ENCODE peak calls at places on chromosomes 6 and 20, in nine cellular contexts. M, G, A, S, N, L, H, C and Y are unnamed samples.

GRCh38 chr20:25148181-25148981 is 47.1 kb upstream of the ENTPD6 start:
- DNase-seq in C (peak), A (peak), L (no peak), S (no peak), G (peak), N (no peak), H (peak), M (no peak), Y (peak)

GRCh38 chr6:129717287-129717686 is 7.3 kb upstream of the ARHGAP18 start:
- DNase-seq in L (no peak), S (no peak), C (no peak), M (no peak), H (peak), G (no peak), A (peak), N (no peak), Y (peak)

GRCh38 chr6:44039191-44039719 is 88.0 kb downstream of the MRPL14 start:
- DNase-seq in L (no peak), H (no peak), C (no peak), M (no peak), S (no peak), N (no peak), G (no peak), A (no peak), Y (no peak)

GRCh38 chr6:169510871-169511270 is 191.0 kb downstream of the WDR27 start:
- DNase-seq in A (no peak), L (no peak), H (no peak), G (no peak), S (no peak), N (no peak), C (no peak), M (no peak), Y (peak)

GRCh38 chr20:62141397-62142251 is 1.6 kb downstream of the PSMA7 start:
- DNase-seq in G (no peak), A (peak), S (no peak), L (peak), C (no peak), M (peak), H (peak), N (no peak), Y (peak)

GRCh38 chr6:75546401-75546800 is 52.8 kb upstream of the FILIP1 start:
- DNase-seq in G (no peak), S (no peak), L (peak), H (peak), N (peak), M (peak), C (no peak), A (no peak), Y (peak)

GRCh38 chr6:140849441-140849840 is 1283.3 kb upstream of the GJE1 start:
- DNase-seq in G (no peak), N (no peak), C (no peak), H (no peak), A (no peak), S (no peak), L (no peak), M (no peak), Y (peak)

GRCh38 chr6:139508023-139508422 is 133.6 kb upstream of the CITED2 start:
- DNase-seq in H (no peak), L (no peak), M (no peak), A (no peak), S (no peak), C (no peak), N (no peak), G (no peak), Y (peak)

GRCh38 chr6:11039040-11039439 is 5.1 kb downstream of the ELOVL2 start:
- DNase-seq in M (no peak), H (no peak), S (no peak), G (no peak), C (no peak), N (no peak), A (no peak), L (no peak), Y (no peak)

GRCh38 chr6:170132561-170132991 is 158.3 kb downstream of the DLL1 start:
- DNase-seq in M (no peak), N (no peak), C (no peak), G (no peak), S (no peak), A (no peak), L (no peak), H (no peak), Y (no peak)

GRCh38 chr6:46305833-46306232 is 135.1 kb upstream of the ENPP5 start:
- DNase-seq in S (no peak), N (no peak), C (no peak), M (no peak), H (no peak), A (no peak), L (no peak), G (no peak), Y (no peak)

GRCh38 chr6:160137989-160138835 is 16.6 kb downstream of the SLC22A1 start:
- DNase-seq in G (no peak), M (peak), H (peak), L (peak), A (peak), N (peak), S (no peak), C (peak), Y (peak)

GRCh38 chr6:96899019-96899418 is 1.3 kb upstream of the NDUFAF4 start:
- DNase-seq in L (peak), S (no peak), H (peak), A (peak), N (peak), C (peak), M (peak), G (peak), Y (peak)

GRCh38 chr6:167235005-167235404 is 56.1 kb upstream of the UNC93A start:
- DNase-seq in H (no peak), N (no peak), G (no peak), L (no peak), C (no peak), S (no peak), A (no peak), M (no peak), Y (no peak)

GRCh38 chr6:112007254-112007653 is 46.6 kb upstream of the CCN6 start:
- DNase-seq in M (no peak), L (no peak), A (no peak), S (no peak), C (no peak), H (no peak), G (no peak), N (no peak), Y (no peak)

GRCh38 chr6:112008482-112008881 is 45.4 kb upstream of the CCN6 start:
- DNase-seq in G (no peak), A (no peak), L (no peak), N (no peak), S (no peak), M (no peak), H (no peak), C (no peak), Y (no peak)

GRCh38 chr6:112007805-112008204 is 46.1 kb upstream of the CCN6 start:
- DNase-seq in N (no peak), A (no peak), C (peak), S (no peak), L (no peak), M (no peak), G (no peak), H (no peak), Y (peak)

GRCh38 chr6:112013051-112013450 is 40.9 kb upstream of the CCN6 start:
- DNase-seq in S (no peak), G (no peak), N (no peak), H (no peak), L (no peak), C (no peak), A (no peak), M (no peak), Y (no peak)

DNA sequence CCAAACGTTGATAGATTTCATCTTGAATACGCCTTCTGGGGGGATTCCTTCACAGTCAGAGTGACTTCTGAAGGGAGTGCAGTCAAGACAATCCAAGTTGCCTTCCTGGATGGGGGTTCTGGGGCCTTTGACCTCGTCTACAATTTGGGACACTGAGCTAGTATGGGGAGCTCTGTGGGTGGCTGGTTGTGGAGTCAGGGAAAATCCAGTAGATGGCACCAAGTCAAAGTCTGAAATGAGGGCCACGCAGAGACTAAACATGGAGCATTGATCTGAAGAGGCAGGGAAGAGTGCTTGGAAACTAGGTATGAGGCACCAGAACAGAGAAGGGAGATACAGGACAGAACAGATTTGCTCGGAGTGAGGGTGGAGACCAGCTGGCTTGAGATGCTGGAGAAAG is 43.6 kb upstream of the CCN6 start:
- DNase-seq in M (no peak), N (no peak), A (no peak), C (no peak), S (no peak), G (no peak), H (no peak), L (no peak), Y (no peak)
- TF ChIP-seq CTCF in M (peak), N (no peak), A (no peak), C (no peak), S (no peak), G (no peak), H (no peak), L (no peak), Y (no peak)

GRCh38 chr6:41939091-41939847 is 2.3 kb downstream of the CCND3 start:
- DNase-seq in H (peak), C (no peak), A (no peak), G (no peak), S (peak), N (no peak), L (no peak), M (peak), Y (peak)

GRCh38 chr6:41937472-41937871 is 4.1 kb downstream of the CCND3 start:
- DNase-seq in G (no peak), N (no peak), H (no peak), C (no peak), A (no peak), S (no peak), M (no peak), L (no peak), Y (no peak)

GRCh38 chr6:41936073-41936837 is 5.4 kb downstream of the CCND3 start:
- DNase-seq in S (peak), N (peak), G (peak), H (peak), L (peak), M (peak), A (peak), C (peak), Y (peak)

GRCh38 chr6:41938590-41938989 is 3.0 kb downstream of the CCND3 start:
- DNase-seq in S (no peak), A (no peak), C (no peak), H (no peak), N (no peak), G (no peak), M (no peak), L (no peak), Y (no peak)

GRCh38 chr6:41937881-41938574 is 3.6 kb downstream of the CCND3 start:
- DNase-seq in H (no peak), M (peak), L (no peak), G (no peak), S (peak), C (no peak), A (no peak), N (no peak), Y (no peak)
- H3K4me3 ChIP-seq in H (no peak), M (peak), L (peak), G (no peak), S (no peak), C (no peak), A (no peak), N (no peak), Y (no peak)

GRCh38 chr6:150741633-150742200 is 123.8 kb upstream of the MTHFD1L start:
- DNase-seq in N (no peak), A (no peak), G (no peak), H (no peak), M (peak), C (peak), S (peak), L (peak), Y (no peak)
- TF ChIP-seq CTCF in N (peak), A (peak), G (no peak), H (peak), M (peak), C (peak), S (no peak), L (no peak), Y (peak)

GRCh38 chr6:33279257-33279695 is 2.4 kb downstream of the B3GALT4 start:
- DNase-seq in N (no peak), G (no peak), C (no peak), L (no peak), A (no peak), H (no peak), M (no peak), S (no peak), Y (no peak)

GRCh38 chr6:33276864-33277662 is at the start of gene B3GALT4:
- DNase-seq in H (peak), C (peak), M (peak), N (peak), A (peak), S (peak), L (peak), G (peak), Y (peak)

GRCh38 chr6:33277663-33278391 is 904 bp downstream of the B3GALT4 start:
- DNase-seq in C (no peak), M (peak), A (no peak), G (no peak), L (peak), N (no peak), H (no peak), S (no peak), Y (no peak)

GRCh38 chr6:33278810-33279209 is 1.9 kb downstream of the B3GALT4 start:
- DNase-seq in C (no peak), S (no peak), G (no peak), L (no peak), H (no peak), M (no peak), A (no peak), N (no peak), Y (no peak)

DNA sequence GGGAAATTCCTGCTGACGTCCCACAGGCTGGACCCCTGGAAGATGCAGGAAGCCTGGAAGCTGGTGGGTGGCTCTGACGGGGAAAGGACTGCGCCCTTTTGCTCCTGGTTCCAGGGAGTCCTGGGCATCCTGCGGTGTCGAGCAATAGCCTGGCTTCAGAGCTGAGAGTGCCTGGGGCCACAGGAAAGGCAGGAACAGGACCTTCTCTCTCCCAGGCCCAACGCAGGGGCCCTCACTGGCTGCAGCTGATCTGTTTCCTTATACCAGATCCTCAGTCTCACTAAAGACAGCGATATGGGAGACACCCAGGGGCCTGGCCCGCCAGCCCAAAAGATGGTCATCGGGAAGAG is 1.4 kb downstream of the B3GALT4 start:
- DNase-seq in M (no peak), G (no peak), H (no peak), L (no peak), S (no peak), A (no peak), C (no peak), N (no peak), Y (no peak)
- H3K4me3 ChIP-seq in M (no peak), G (no peak), H (no peak), L (no peak), S (no peak), A (no peak), C (no peak), N (no peak), Y (no peak)

DNA sequence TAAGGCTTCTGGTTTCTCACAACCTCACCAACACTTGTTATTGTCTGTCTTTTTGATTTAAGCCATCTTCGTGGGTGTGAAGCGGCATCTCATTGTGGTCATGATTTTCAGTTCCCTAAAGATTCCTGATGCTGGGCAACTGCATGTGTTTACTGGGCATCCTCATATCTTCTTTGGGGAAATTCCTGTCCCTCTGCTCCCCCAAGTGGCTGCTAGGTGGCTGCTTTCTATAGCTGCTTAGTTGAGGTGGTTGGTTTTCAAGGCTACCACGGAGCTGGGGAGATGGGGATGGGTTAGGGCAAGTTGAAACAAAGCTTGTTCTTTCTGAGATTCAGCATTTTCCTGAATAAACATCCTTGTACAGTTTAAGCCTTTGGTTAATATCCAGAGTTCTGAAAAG is 403.9 kb upstream of the SULF2 start:
- DNase-seq in G (no peak), M (peak), C (no peak), A (peak), N (no peak), L (peak), S (no peak), H (peak), Y (peak)
- TF ChIP-seq CTCF in G (no peak), M (peak), C (no peak), A (peak), N (peak), L (peak), S (no peak), H (peak), Y (peak)

GRCh38 chr20:2693996-2694471 is 1.5 kb downstream of the EBF4 start:
- DNase-seq in C (no peak), S (no peak), A (no peak), G (no peak), N (no peak), L (no peak), H (no peak), M (no peak), Y (no peak)
- H3K4me3 ChIP-seq in C (peak), S (peak), A (no peak), G (no peak), N (no peak), L (peak), H (no peak), M (no peak), Y (no peak)

GRCh38 chr6:2008383-2008976 is 236.9 kb downstream of the GMDS start:
- DNase-seq in C (no peak), S (no peak), A (peak), L (no peak), M (no peak), H (no peak), N (no peak), G (no peak), Y (no peak)

GRCh38 chr6:2004888-2005287 is 240.5 kb downstream of the GMDS start:
- DNase-seq in G (no peak), M (no peak), C (no peak), L (no peak), H (no peak), S (no peak), N (no peak), A (no peak), Y (no peak)

DNA sequence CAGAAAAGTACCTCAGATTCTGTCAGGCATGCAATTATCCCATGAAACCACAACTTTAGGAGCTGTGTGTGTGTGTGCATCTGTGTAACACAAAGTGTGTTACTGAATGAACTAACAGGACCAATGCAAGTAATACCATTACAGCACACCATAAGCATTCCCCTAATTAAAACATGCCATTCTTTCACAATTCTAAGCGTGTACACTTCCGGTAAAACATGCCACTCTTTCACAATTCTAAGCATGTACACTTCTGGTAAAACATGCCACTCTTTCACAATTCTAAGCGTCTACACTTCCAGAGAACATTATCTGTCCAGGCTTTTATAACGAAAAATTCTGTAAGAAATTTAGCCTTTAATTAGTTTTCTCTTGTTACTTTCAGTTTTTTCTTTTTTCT is 238.2 kb downstream of the GMDS start:
- DNase-seq in M (no peak), C (no peak), S (no peak), N (no peak), L (no peak), H (no peak), G (no peak), A (no peak), Y (no peak)
- TF ChIP-seq CTCF in M (no peak), C (no peak), S (no peak), N (no peak), L (no peak), H (no peak), G (no peak), A (no peak), Y (no peak)